ENCODE peak calls at places on chromosomes 7 and 10, in six cellular contexts. F is A549, D is K562, N is GM12878, T is HepG2, I is endothelial cell of umbilical vein. H is an unnamed sample.

GRCh38 chr7:123355576-123356195 is 155.9 kb upstream of the SLC13A1 start:
- DNase-seq in F (peak; percentile 2), D (no peak), N (no peak), T (no peak), I (no peak), H (peak; percentile 8)

GRCh38 chr7:56009695-56010094 is 41.5 kb downstream of the PSPH start:
- DNase-seq in F (no peak), D (no peak), N (no peak), T (peak; percentile 65), I (no peak), H (no peak)

GRCh38 chr10:123129553-123130271 is 6.1 kb upstream of the HMX3 start:
- DNase-seq in F (no peak), D (no peak), N (no peak), T (no peak), I (no peak), H (peak; percentile 38)

GRCh38 chr7:468681-469590 is 50.7 kb downstream of the PDGFA start:
- DNase-seq in F (no peak), D (no peak), N (no peak), T (no peak), I (peak; percentile 51), H (peak; percentile 89)

GRCh38 chr7:44618754-44619153 is 12.3 kb downstream of the OGDH start:
- DNase-seq in F (no peak), D (no peak), N (no peak), T (no peak), I (no peak), H (no peak)

GRCh38 chr7:121166885-121167284 is 161.9 kb upstream of the WNT16 start:
- DNase-seq in F (no peak), D (no peak), N (no peak), T (no peak), I (no peak), H (no peak)

GRCh38 chr10:50992972-50993766 is 81.1 kb upstream of the PRKG1 start:
- DNase-seq in F (no peak), D (no peak), N (no peak), T (no peak), I (no peak), H (no peak)

GRCh38 chr7:82839555-82839954 is 323.1 kb downstream of the PCLO start:
- DNase-seq in F (no peak), D (no peak), N (no peak), T (no peak), I (no peak), H (no peak)

GRCh38 chr10:116364808-116365207 is 40.6 kb downstream of the CCDC172 start:
- DNase-seq in F (no peak), D (no peak), N (no peak), T (no peak), I (no peak), H (no peak)

GRCh38 chr7:33813331-33813730 is 92.0 kb upstream of the BMPER start:
- DNase-seq in F (no peak), D (no peak), N (no peak), T (no peak), I (no peak), H (no peak)

GRCh38 chr7:387132-388022 is 97.4 kb downstream of the FOXL3 start:
- DNase-seq in F (no peak), D (peak; percentile 6), N (no peak), T (no peak), I (no peak), H (no peak)

GRCh38 chr7:130013241-130013640 is 37.9 kb downstream of the ZC3HC1 start:
- DNase-seq in F (no peak), D (no peak), N (no peak), T (no peak), I (no peak), H (no peak)

GRCh38 chr7:1123721-1124120 is 35.8 kb downstream of the GPER1 start:
- DNase-seq in F (peak; percentile 53), D (no peak), N (no peak), T (peak; percentile 21), I (peak; percentile 94), H (no peak)

GRCh38 chr7:149621776-149622175 is 124.2 kb upstream of the ZNF746 start:
- DNase-seq in F (no peak), D (no peak), N (no peak), T (no peak), I (no peak), H (no peak)

GRCh38 chr7:130154131-130154500 is 51.1 kb downstream of the TMEM209 start:
- DNase-seq in F (no peak), D (no peak), N (no peak), T (no peak), I (no peak), H (no peak)

GRCh38 chr10:27426948-27427467 is 77.1 kb upstream of the RAB18 start:
- DNase-seq in F (no peak), D (no peak), N (no peak), T (no peak), I (no peak), H (no peak)

GRCh38 chr10:15585303-15585715 is 134.4 kb downstream of the ITGA8 start:
- DNase-seq in F (peak; percentile 59), D (peak; percentile 71), N (no peak), T (peak; percentile 27), I (peak; percentile 80), H (peak; percentile 55)

GRCh38 chr10:11678074-11678793 is 63.9 kb upstream of the ECHDC3 start:
- DNase-seq in F (no peak), D (no peak), N (peak; percentile 98), T (peak; percentile 30), I (no peak), H (peak; percentile 2)

GRCh38 chr7:149285581-149285975 is 23.6 kb downstream of the ZNF783 start:
- DNase-seq in F (peak; percentile 15), D (no peak), N (no peak), T (no peak), I (peak; percentile 34), H (no peak)

GRCh38 chr7:1537631-1538412 is 7.3 kb downstream of the MAFK start:
- DNase-seq in F (peak; percentile 93), D (peak; percentile 98), N (no peak), T (no peak), I (peak; percentile 100), H (no peak)

GRCh38 chr10:124912487-124912886 is 29.4 kb upstream of the ZRANB1 start:
- DNase-seq in F (no peak), D (no peak), N (no peak), T (no peak), I (no peak), H (no peak)

GRCh38 chr10:127984944-127985343 is 78.0 kb downstream of the PTPRE start:
- DNase-seq in F (no peak), D (no peak), N (no peak), T (no peak), I (no peak), H (no peak)

GRCh38 chr10:30241422-30242110 is 107.5 kb downstream of the MTPAP start:
- DNase-seq in F (no peak), D (no peak), N (no peak), T (no peak), I (no peak), H (no peak)

GRCh38 chr7:127396184-127396583 is 3.7 kb upstream of the ZNF800 start:
- DNase-seq in F (peak; percentile 47), D (peak; percentile 38), N (no peak), T (no peak), I (no peak), H (peak; percentile 53)

DNA sequence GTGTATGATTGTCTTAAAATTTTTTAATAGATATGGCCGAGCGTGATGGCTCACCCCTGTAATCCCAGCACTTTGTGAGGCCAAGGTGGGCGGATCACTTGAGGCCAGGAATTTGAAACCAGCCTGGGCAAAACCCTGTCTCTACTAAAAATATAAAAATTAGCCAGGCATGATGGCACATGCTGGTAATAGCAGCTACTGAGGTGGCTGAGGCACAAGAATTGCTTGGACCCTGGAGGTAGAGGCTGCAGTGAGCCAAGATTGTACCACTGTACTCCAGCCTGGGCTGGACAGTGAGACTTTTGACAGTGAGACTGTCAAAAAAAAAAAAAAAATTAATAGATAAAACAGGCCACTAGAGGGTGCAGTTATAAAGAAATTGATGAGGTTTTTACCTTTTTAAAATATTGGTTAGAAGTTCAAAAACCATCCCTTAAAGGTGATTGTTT is 20.5 kb downstream of the NOM1 start:
- DNase-seq in F (no peak), D (no peak), N (no peak), T (no peak), I (peak; percentile 15), H (peak; percentile 33)
- TF ChIP-seq CTCF in F (peak; percentile 60), D (peak; percentile 35), N (peak; percentile 14), T (peak; percentile 22), I (peak; percentile 22), H (no peak)

GRCh38 chr10:74586088-74586585 is 240.3 kb upstream of the KAT6B start:
- DNase-seq in F (peak; percentile 13), D (peak; percentile 15), N (peak; percentile 73), T (no peak), I (peak; percentile 39), H (peak; percentile 15)
- TF ChIP-seq MAX in F (no peak), D (no peak), N (no peak), T (no peak), I (no peak), H (no peak)

GRCh38 chr10:74778436-74779094 is 47.8 kb upstream of the KAT6B start:
- DNase-seq in F (no peak), D (no peak), N (no peak), T (no peak), I (no peak), H (peak; percentile 26)

GRCh38 chr10:74786126-74786525 is 40.3 kb upstream of the KAT6B start:
- DNase-seq in F (no peak), D (no peak), N (no peak), T (no peak), I (no peak), H (no peak)

GRCh38 chr10:74787457-74787856 is 38.9 kb upstream of the KAT6B start:
- DNase-seq in F (no peak), D (no peak), N (no peak), T (no peak), I (no peak), H (peak; percentile 18)

GRCh38 chr10:74784462-74784861 is 41.9 kb upstream of the KAT6B start:
- DNase-seq in F (no peak), D (no peak), N (no peak), T (no peak), I (no peak), H (no peak)
- TF ChIP-seq MYC in F (no peak), D (no peak), N (no peak), T (no peak), I (no peak), H (no peak)

DNA sequence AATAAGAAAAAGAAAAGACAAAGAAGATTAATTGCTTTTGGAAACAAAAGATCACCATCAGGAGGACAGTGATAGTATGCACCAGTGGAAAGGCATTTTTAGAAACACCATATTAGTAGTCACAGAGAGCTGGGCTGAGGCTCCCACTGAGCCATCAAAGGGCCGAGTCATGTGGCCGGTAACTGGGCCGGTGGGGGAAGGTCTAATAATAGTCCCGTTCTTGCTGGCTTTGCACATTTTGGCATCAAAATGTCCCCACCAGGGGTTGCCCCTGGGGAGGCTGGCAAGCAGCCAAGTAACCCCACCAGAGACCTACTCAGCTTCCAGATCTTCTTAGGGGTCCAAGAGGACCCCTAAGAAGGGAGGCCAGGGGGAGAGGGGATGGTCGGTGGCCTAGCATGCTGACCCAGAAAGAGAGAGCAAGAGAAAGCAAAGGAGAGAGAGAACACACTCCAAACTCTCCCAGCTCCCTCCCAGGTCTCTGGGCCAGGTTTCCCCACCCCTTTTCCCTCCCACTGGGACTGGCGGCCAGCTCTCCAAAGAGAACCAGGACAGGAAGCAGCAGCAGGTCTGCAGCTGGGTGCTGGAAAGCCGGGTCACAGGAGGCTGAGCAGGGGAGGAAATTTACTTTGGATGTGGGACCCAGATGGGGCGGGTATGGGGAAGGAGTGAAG is 70.2 kb upstream of the FGFR2 start:
- DNase-seq in F (no peak), D (no peak), N (no peak), T (no peak), I (peak; percentile 65), H (no peak)
- TF ChIP-seq CTCF in F (no peak), D (no peak), N (no peak), T (no peak), I (no peak), H (no peak)

GRCh38 chr10:110212119-110213006 is 5.0 kb downstream of the MXI1 start:
- DNase-seq in F (no peak), D (peak; percentile 63), N (no peak), T (no peak), I (no peak), H (peak; percentile 81)
- TF ChIP-seq MAX in F (no peak), D (no peak), N (no peak), T (no peak), I (no peak), H (peak; percentile 30)

H was measured in NB4.